ENCODE peak calls at places on chromosomes 13 and 19, in eight cellular contexts. P, Z, M, F, R, V, O and E are unnamed samples.

GRCh38 chr19:35549174-35549788 is 3.9 kb downstream of the TMEM147 start:
- DNase-seq in P (peak), Z (peak), M (peak), F (no peak), R (peak), V (peak), O (peak), E (peak)

GRCh38 chr13:49356224-49356623 is 87.6 kb downstream of the CAB39L start:
- DNase-seq in P (no peak), Z (peak), M (peak), F (no peak), R (no peak), V (no peak), O (no peak), E (no peak)

GRCh38 chr19:2215281-2215751 is 20.8 kb downstream of the PLEKHJ1 start:
- DNase-seq in P (no peak), Z (no peak), M (peak), F (no peak), R (no peak), V (no peak), O (no peak), E (no peak)

GRCh38 chr19:12665281-12665573 is 1.3 kb downstream of the MAN2B1 start:
- DNase-seq in P (no peak), Z (no peak), M (no peak), F (peak), R (no peak), V (no peak), O (no peak), E (no peak)

GRCh38 chr13:66803013-66803739 is 427.0 kb downstream of the PCDH9 start:
- DNase-seq in P (no peak), Z (no peak), M (no peak), F (no peak), R (no peak), V (no peak), O (no peak), E (no peak)

GRCh38 chr13:21736926-21737325 is 66.1 kb downstream of the FGF9 start:
- DNase-seq in P (no peak), Z (no peak), M (no peak), F (no peak), R (no peak), V (no peak), O (no peak), E (no peak)

GRCh38 chr13:29849731-29850212 is 645 bp downstream of the UBL3 start:
- DNase-seq in P (peak), Z (peak), M (peak), F (peak), R (peak), V (peak), O (peak), E (no peak)

GRCh38 chr13:29674532-29674931 is 79.0 kb upstream of the SLC7A1 start:
- DNase-seq in P (no peak), Z (no peak), M (peak), F (no peak), R (no peak), V (no peak), O (no peak), E (no peak)

GRCh38 chr13:80050252-80050651 is 290.7 kb downstream of the SPRY2 start:
- DNase-seq in P (no peak), Z (peak), M (no peak), F (no peak), R (no peak), V (no peak), O (no peak), E (no peak)

GRCh38 chr19:12867120-12868099 is 13.8 kb downstream of the DNASE2 start:
- DNase-seq in P (no peak), Z (peak), M (peak), F (peak), R (peak), V (peak), O (peak), E (no peak)

GRCh38 chr19:18091217-18091608 is 4.5 kb upstream of the IL12RB1 start:
- DNase-seq in P (no peak), Z (no peak), M (no peak), F (peak), R (no peak), V (no peak), O (no peak), E (no peak)

GRCh38 chr13:40158218-40158617 is 502.8 kb downstream of the COG6 start:
- DNase-seq in P (no peak), Z (peak), M (no peak), F (no peak), R (no peak), V (no peak), O (no peak), E (no peak)

GRCh38 chr13:36750461-36750860 is 68.6 kb upstream of the RFXAP start:
- DNase-seq in P (no peak), Z (no peak), M (no peak), F (no peak), R (no peak), V (no peak), O (no peak), E (no peak)

GRCh38 chr13:96684472-96684871 is 309.8 kb downstream of the OXGR1 start:
- DNase-seq in P (no peak), Z (no peak), M (no peak), F (no peak), R (no peak), V (no peak), O (no peak), E (no peak)

GRCh38 chr13:109318945-109319590 is 467.3 kb downstream of the IRS2 start:
- DNase-seq in P (no peak), Z (no peak), M (no peak), F (no peak), R (no peak), V (no peak), O (no peak), E (no peak)

GRCh38 chr19:15702590-15702930 is 25.3 kb upstream of the OR10H2 start:
- DNase-seq in P (peak), Z (peak), M (peak), F (peak), R (no peak), V (peak), O (no peak), E (no peak)

GRCh38 chr13:27419333-27419732 is 5.1 kb upstream of the GTF3A start:
- DNase-seq in P (no peak), Z (no peak), M (no peak), F (no peak), R (no peak), V (peak), O (no peak), E (no peak)

GRCh38 chr13:38399540-38399939 is 49.9 kb downstream of the UFM1 start:
- DNase-seq in P (no peak), Z (no peak), M (peak), F (no peak), R (no peak), V (no peak), O (no peak), E (no peak)

GRCh38 chr13:67238277-67238859 is 8.2 kb upstream of the PCDH9 start:
- DNase-seq in P (no peak), Z (peak), M (peak), F (no peak), R (no peak), V (peak), O (no peak), E (no peak)

GRCh38 chr13:76745246-76746200 is 140.7 kb downstream of the KCTD12 start:
- DNase-seq in P (no peak), Z (peak), M (no peak), F (no peak), R (no peak), V (no peak), O (no peak), E (no peak)

GRCh38 chr19:38452430-38453366 is 19.2 kb downstream of the RYR1 start:
- DNase-seq in P (peak), Z (no peak), M (no peak), F (peak), R (no peak), V (peak), O (no peak), E (no peak)

GRCh38 chr13:86020350-86021002 is 221.3 kb upstream of the SLITRK6 start:
- DNase-seq in P (no peak), Z (peak), M (peak), F (no peak), R (no peak), V (peak), O (no peak), E (no peak)

GRCh38 chr19:58577581-58578429 is 4.7 kb upstream of the MZF1 start:
- DNase-seq in P (no peak), Z (no peak), M (no peak), F (no peak), R (peak), V (no peak), O (peak), E (no peak)

GRCh38 chr19:49954092-49954825 is 6.7 kb downstream of the SIGLEC11 start:
- DNase-seq in P (peak), Z (peak), M (peak), F (no peak), R (no peak), V (peak), O (no peak), E (no peak)

GRCh38 chr13:43072394-43072793 is 49.0 kb downstream of the DNAJC15 start:
- DNase-seq in P (no peak), Z (peak), M (peak), F (peak), R (no peak), V (peak), O (no peak), E (no peak)

GRCh38 chr19:12801466-12802266 is at the start of the genes PRDX2 and THSD8:
- DNase-seq in P (peak), Z (peak), M (peak), F (peak), R (peak), V (peak), O (peak), E (peak)

GRCh38 chr13:105464249-105464648 is 1071.2 kb downstream of the EFNB2 start:
- DNase-seq in P (no peak), Z (no peak), M (no peak), F (no peak), R (no peak), V (no peak), O (no peak), E (no peak)

GRCh38 chr19:14237011-14237941 is 31.3 kb upstream of the ADGRL1 start:
- DNase-seq in P (no peak), Z (no peak), M (no peak), F (no peak), R (no peak), V (no peak), O (no peak), E (no peak)

GRCh38 chr19:39342647-39343305 is 555 bp downstream of the SAMD4B start:
- DNase-seq in P (peak), Z (peak), M (no peak), F (peak), R (peak), V (no peak), O (peak), E (no peak)

GRCh38 chr13:112958127-112958989 is 10.7 kb upstream of the MCF2L start:
- DNase-seq in P (no peak), Z (no peak), M (no peak), F (no peak), R (no peak), V (no peak), O (no peak), E (no peak)

GRCh38 chr19:12687496-12688196 is at the start of gene GNG14:
- DNase-seq in P (no peak), Z (no peak), M (no peak), F (no peak), R (no peak), V (no peak), O (no peak), E (no peak)

GRCh38 chr13:100710176-100710575 is 35.6 kb upstream of the TMTC4 start:
- DNase-seq in P (no peak), Z (no peak), M (no peak), F (no peak), R (no peak), V (no peak), O (no peak), E (no peak)

DNA sequence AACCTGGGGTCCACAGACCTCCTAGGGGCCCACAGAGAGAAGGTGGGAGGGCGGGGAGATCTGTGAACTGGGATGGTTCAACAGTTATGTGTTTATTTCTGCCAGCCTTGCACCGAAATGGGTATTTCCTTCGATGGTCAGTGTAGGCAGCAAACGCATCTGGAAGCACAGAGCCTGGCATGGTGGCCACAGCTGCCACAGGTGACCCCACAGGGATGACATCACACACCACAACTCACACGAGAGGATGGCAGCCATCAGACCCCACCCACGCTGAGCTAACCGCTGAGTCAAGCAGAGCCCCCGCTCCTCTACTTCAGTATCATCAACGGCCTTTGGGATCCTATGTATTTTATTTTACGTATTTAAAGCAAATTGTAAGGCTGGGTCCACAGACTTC is 37.4 kb downstream of the NAXD start:
- DNase-seq in P (no peak), Z (no peak), M (no peak), F (no peak), R (peak), V (no peak), O (no peak), E (no peak)
- TF ChIP-seq CTCF in P (no peak), Z (no peak), M (no peak), F (no peak), R (no peak), V (no peak), O (no peak), E (no peak)

GRCh38 chr19:4660181-4660791 is 9.9 kb downstream of the MYDGF start:
- DNase-seq in P (peak), Z (peak), M (no peak), F (no peak), R (no peak), V (peak), O (no peak), E (no peak)
- TF ChIP-seq CTCF in P (peak), Z (peak), M (peak), F (peak), R (no peak), V (no peak), O (peak), E (peak)

DNA sequence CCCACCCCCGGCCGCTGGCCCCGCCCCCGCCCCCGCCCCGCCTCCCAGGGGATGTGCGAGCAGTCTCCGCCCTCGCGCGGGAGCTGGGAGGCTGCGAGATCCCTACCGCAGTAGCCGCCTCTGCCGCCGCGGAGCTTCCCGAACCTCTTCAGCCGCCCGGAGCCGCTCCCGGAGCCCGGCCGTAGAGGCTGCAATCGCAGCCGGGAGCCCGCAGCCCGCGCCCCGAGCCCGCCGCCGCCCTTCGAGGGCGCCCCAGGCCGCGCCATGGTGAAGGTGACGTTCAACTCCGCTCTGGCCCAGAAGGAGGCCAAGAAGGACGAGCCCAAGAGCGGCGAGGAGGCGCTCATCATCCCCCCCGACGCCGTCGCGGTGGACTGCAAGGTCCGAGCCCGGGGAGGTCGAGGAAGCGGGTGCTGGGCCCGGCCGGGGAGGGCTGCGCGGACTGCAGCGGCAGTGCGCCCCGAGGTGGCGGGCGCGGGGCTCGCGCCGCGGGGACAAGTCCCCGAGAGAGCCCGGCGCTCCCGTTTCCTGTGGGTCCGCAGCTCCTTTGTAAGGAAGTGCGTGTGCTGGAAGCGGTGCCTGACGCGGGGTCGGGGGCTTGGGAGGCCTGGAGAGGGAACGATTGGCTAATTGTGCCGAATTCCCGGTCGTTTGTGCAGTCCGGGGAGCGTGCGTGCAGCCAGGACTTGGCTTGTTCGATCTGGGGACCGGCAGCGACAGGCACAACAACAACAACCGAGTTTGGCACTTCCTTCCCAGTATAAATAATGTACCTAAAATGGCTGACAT is at the start of gene ITM2B:
- DNase-seq in P (peak), Z (peak), M (peak), F (peak), R (peak), V (peak), O (peak), E (peak)
- TF ChIP-seq CTCF in P (peak), Z (peak), M (peak), F (peak), R (no peak), V (peak), O (peak), E (peak)

DNA sequence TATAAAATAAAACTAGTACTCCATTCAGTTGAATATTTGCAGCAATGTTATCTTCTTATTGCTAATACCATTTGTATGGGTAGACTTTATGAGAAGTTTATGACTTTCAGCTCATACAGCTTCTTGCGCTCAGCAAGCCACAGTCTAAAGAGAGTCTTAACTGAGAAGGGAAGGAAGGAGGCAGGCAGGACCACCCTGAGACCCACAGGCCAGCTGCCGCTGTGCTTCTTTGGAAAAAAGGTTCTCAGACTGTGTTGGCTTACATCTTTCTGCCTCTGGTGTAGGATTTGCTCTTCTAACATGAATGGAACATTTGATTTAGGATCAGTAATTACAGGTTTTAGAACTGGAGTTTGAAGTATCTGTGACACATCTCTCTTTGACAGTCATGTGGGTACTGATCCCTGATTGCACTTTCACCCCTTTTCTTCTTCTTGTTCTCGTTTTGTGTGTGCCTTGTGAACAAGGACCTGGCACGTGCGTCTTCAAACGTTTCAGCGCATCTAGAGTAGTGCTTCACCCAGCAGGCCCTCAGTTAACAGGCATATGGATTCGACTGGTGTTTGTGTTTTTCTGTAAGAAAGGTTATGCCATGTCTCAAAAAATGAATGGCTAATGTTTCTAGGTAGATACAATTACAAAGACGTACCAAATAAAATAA is 7.1 kb upstream of the GPR18 start:
- DNase-seq in P (no peak), Z (no peak), M (no peak), F (no peak), R (no peak), V (no peak), O (no peak), E (no peak)
- TF ChIP-seq CTCF in P (no peak), Z (no peak), M (no peak), F (no peak), R (no peak), V (no peak), O (no peak), E (no peak)

GRCh38 chr19:8342684-8343482 is at the start of gene KANK3:
- DNase-seq in P (peak), Z (peak), M (peak), F (peak), R (peak), V (no peak), O (peak), E (peak)
- TF ChIP-seq CTCF in P (no peak), Z (no peak), M (no peak), F (no peak), R (no peak), V (no peak), O (no peak), E (no peak)

GRCh38 chr19:42254083-42254849 is 662 bp downstream of the ERF start:
- DNase-seq in P (peak), Z (peak), M (peak), F (peak), R (peak), V (peak), O (peak), E (no peak)
- TF ChIP-seq CTCF in P (no peak), Z (no peak), M (no peak), F (no peak), R (no peak), V (no peak), O (peak), E (no peak)

GRCh38 chr13:98103942-98104880 is 38.7 kb upstream of the FARP1 start:
- DNase-seq in P (no peak), Z (no peak), M (peak), F (no peak), R (no peak), V (peak), O (no peak), E (no peak)
- TF ChIP-seq CTCF in P (no peak), Z (peak), M (peak), F (no peak), R (peak), V (no peak), O (no peak), E (no peak)

DNA sequence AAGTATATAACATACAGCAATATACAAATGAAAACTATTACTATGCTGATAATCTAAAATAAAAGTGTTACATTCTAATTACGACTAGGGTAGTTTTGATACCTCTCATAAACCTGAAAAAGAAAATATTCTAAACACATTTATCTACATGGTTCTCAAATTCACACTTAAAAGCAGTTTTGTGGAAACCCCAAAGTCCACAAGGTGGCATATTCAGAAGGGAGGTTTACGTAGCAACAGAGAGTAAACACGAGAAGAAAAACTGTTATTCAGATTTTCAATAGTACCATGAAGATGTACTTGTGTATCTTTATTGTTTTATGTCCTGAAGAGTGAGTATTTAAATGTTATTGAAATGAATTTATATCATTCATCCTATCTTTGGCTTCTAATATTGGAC is 275.9 kb upstream of the KLHL1 start:
- DNase-seq in P (no peak), Z (no peak), M (no peak), F (no peak), R (no peak), V (no peak), O (no peak), E (no peak)
- TF ChIP-seq CTCF in P (no peak), Z (no peak), M (no peak), F (no peak), R (no peak), V (no peak), O (no peak), E (no peak)

DNA sequence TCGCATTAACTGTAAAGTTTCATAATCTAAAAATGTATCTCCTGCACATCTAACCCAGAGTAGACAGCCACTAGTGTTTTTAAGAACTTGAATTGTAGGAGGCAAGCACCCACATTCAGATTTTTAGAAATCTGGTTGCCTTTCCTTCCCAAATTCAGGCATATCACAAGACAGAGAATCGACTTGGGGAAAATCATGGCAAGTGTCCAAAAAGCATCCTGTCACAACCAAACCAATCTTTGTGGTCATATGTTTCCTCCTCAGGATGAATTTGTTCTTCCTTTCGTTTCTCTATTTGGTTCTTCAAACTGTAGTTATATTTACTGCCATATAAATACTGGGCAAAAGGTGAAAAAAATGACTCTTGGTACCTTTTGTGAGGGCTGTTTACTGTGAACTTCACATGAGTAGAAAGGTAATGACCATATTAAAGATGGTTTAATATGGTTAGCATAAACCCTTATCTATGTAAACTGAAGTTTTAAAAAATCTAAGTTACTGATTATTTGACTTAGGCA is 111.2 kb upstream of the FRY start:
- DNase-seq in P (no peak), Z (peak), M (peak), F (no peak), R (no peak), V (no peak), O (no peak), E (no peak)
- TF ChIP-seq CTCF in P (no peak), Z (no peak), M (no peak), F (no peak), R (no peak), V (no peak), O (no peak), E (no peak)

GRCh38 chr19:29663861-29664752 is 1.2 kb upstream of the PLEKHF1 start:
- DNase-seq in P (no peak), Z (no peak), M (no peak), F (no peak), R (no peak), V (peak), O (no peak), E (no peak)
- TF ChIP-seq CTCF in P (no peak), Z (no peak), M (no peak), F (no peak), R (no peak), V (no peak), O (no peak), E (no peak)